ENCODE peak calls at places on chromosome 7, in eight cellular contexts. W is memory B cell; U is stimulated activated CD4-positive, alpha-beta T cell treated with anti-CD3 and anti-CD28 coated beads, Interleukin-15, amount 100 ng/mL, for 1 hour; N is stimulated activated naive CD8-positive, alpha-beta T cell treated with anti-CD3 and anti-CD28 coated beads, Interleukin-15, Interleukin-2, amounts not matched to agents 100 U/mL and 50 U/mL, for 24 hours; Q is SIG-M5; H is stimulated activated CD8-positive, alpha-beta memory T cell treated with anti-CD3 and anti-CD28 coated beads, Interleukin-15, amount 100 ng/mL, for 1 hour; L is endodermal cell; M is HEK293T. V is an unnamed sample.

GRCh38 chr7:70098133-70098561 is 499.9 kb downstream of the AUTS2 start:
- DNase-seq in W (no peak), U (no peak), Q (no peak), H (no peak), M (peak; percentile 53), N (no peak), L (no peak), V (no peak)

GRCh38 chr7:16695621-16696237 is 49.7 kb downstream of the BZW2 start:
- DNase-seq in N (no peak), H (no peak), W (peak; percentile 23), L (peak; percentile 73), M (peak; percentile 42), Q (no peak), U (no peak), V (no peak)

GRCh38 chr7:112538859-112539258 is 58.1 kb downstream of the LSMEM1 start:
- DNase-seq in W (no peak), H (no peak), L (no peak), Q (no peak), U (no peak), N (no peak), M (no peak), V (no peak)

GRCh38 chr7:98619450-98620321 is 2.6 kb downstream of the NPTX2 start:
- DNase-seq in Q (no peak), N (no peak), L (peak; percentile 70), H (no peak), M (no peak), W (no peak), U (no peak), V (no peak)

GRCh38 chr7:47826754-47827153 is 121.5 kb downstream of the PKD1L1 start:
- DNase-seq in U (no peak), H (no peak), L (peak; percentile 8), W (no peak), Q (no peak), N (no peak), M (no peak), V (no peak)

GRCh38 chr7:23373151-23374004 is 74.2 kb downstream of the MALSU1 start:
- DNase-seq in L (no peak), M (no peak), Q (no peak), H (no peak), W (peak; percentile 49), N (peak; percentile 60), U (peak; percentile 17), V (no peak)

GRCh38 chr7:132065193-132065972 is 509.0 kb upstream of the PODXL start:
- DNase-seq in L (no peak), H (no peak), U (no peak), W (no peak), Q (no peak), M (no peak), N (no peak), V (no peak)

GRCh38 chr7:118312966-118313365 is 88.5 kb downstream of the ANKRD7 start:
- DNase-seq in L (no peak), H (no peak), N (no peak), Q (no peak), U (no peak), M (no peak), W (no peak), V (no peak)

GRCh38 chr7:27235387-27236052 is 7.1 kb upstream of the EVX1 start:
- DNase-seq in U (no peak), L (peak; percentile 92), N (peak; percentile 48), Q (no peak), W (no peak), H (no peak), M (peak; percentile 80), V (no peak)

GRCh38 chr7:135901585-135902540 is 75.3 kb downstream of the MTPN start:
- DNase-seq in W (no peak), N (no peak), U (no peak), H (no peak), L (no peak), M (no peak), Q (no peak), V (no peak)

GRCh38 chr7:16891874-16892620 is 10.3 kb upstream of the AGR3 start:
- DNase-seq in M (no peak), H (no peak), Q (no peak), W (no peak), N (no peak), U (no peak), L (no peak), V (no peak)

GRCh38 chr7:88090671-88091070 is 129.2 kb downstream of the SRI start:
- DNase-seq in L (no peak), U (no peak), Q (no peak), M (no peak), N (no peak), W (no peak), H (no peak), V (no peak)

GRCh38 chr7:141221007-141221612 is 147.2 kb downstream of the TMEM178B start:
- DNase-seq in M (no peak), L (peak; percentile 77), H (no peak), N (no peak), Q (no peak), U (no peak), W (no peak), V (no peak)

GRCh38 chr7:104982773-104983619 is 31.0 kb upstream of the KMT2E start:
- DNase-seq in Q (no peak), H (no peak), M (no peak), W (no peak), L (no peak), U (no peak), N (no peak), V (no peak)

GRCh38 chr7:71705217-71705616 is 573.3 kb downstream of the GALNT17 start:
- DNase-seq in Q (no peak), U (no peak), M (no peak), W (no peak), N (no peak), L (no peak), H (no peak), V (no peak)

GRCh38 chr7:24920702-24921679 is 59.0 kb downstream of the OSBPL3 start:
- DNase-seq in H (no peak), U (no peak), M (no peak), L (no peak), Q (no peak), W (no peak), N (no peak), V (no peak)

GRCh38 chr7:39614299-39614698 is 9.1 kb upstream of the RALA start:
- DNase-seq in L (no peak), H (no peak), W (no peak), M (no peak), U (no peak), Q (no peak), N (no peak), V (no peak)

GRCh38 chr7:146791344-146792300 is 675.0 kb downstream of the CNTNAP2 start:
- DNase-seq in W (no peak), H (no peak), L (peak; percentile 61), N (no peak), M (no peak), Q (no peak), U (no peak), V (no peak)

GRCh38 chr7:106592282-106593027 is 68.5 kb downstream of the CCDC71L start:
- DNase-seq in N (no peak), W (no peak), M (no peak), Q (no peak), H (no peak), L (no peak), U (no peak), V (no peak)

GRCh38 chr7:82343-83155 is 109.8 kb upstream of the FAM20C start:
- DNase-seq in W (no peak), Q (no peak), H (no peak), M (no peak), N (no peak), L (peak; percentile 85), U (no peak), V (no peak)

GRCh38 chr7:92534572-92534971 is 6.0 kb downstream of the RBM48 start:
- DNase-seq in H (no peak), U (no peak), L (no peak), M (no peak), Q (no peak), N (no peak), W (no peak), V (no peak)

GRCh38 chr7:143382791-143383641 is 1.9 kb downstream of the ZYX start:
- DNase-seq in U (no peak), M (no peak), Q (no peak), W (no peak), L (peak; percentile 43), H (no peak), N (no peak), V (no peak)

GRCh38 chr7:111108526-111108925 is 17.6 kb downstream of the LRRN3 start:
- DNase-seq in N (no peak), H (no peak), W (no peak), U (no peak), Q (no peak), M (no peak), L (no peak), V (no peak)

GRCh38 chr7:36937754-36938551 is 213.7 kb upstream of the AOAH start:
- DNase-seq in H (no peak), L (no peak), W (no peak), Q (no peak), M (no peak), U (no peak), N (no peak), V (no peak)

GRCh38 chr7:22662490-22663145 is 64.4 kb upstream of the IL6 start:
- DNase-seq in W (no peak), M (no peak), L (no peak), U (no peak), N (no peak), Q (no peak), H (no peak), V (no peak)

GRCh38 chr7:121561717-121562116 is 165.6 kb upstream of the FAM3C start:
- DNase-seq in N (no peak), L (no peak), H (no peak), W (no peak), M (no peak), Q (no peak), U (no peak), V (no peak)

GRCh38 chr7:99563650-99564049 is 5.2 kb downstream of the ZNF655 start:
- DNase-seq in W (no peak), U (no peak), H (no peak), Q (no peak), L (peak; percentile 56), N (no peak), M (no peak), V (no peak)

GRCh38 chr7:47896809-47897423 is 51.4 kb downstream of the PKD1L1 start:
- DNase-seq in N (no peak), M (no peak), Q (no peak), U (no peak), W (no peak), H (no peak), L (peak; percentile 83), V (no peak)

GRCh38 chr7:122970740-122971725 is 24.5 kb downstream of the TAS2R16 start:
- DNase-seq in N (no peak), Q (no peak), L (no peak), U (no peak), W (no peak), H (no peak), M (no peak), V (no peak)

GRCh38 chr7:141073641-141074161 is at the start of gene TMEM178B:
- DNase-seq in W (peak; percentile 5), H (no peak), M (peak; percentile 60), L (peak; percentile 83), U (no peak), N (peak; percentile 30), Q (no peak), V (no peak)

GRCh38 chr7:1920266-1920681 is 250.2 kb downstream of the ELFN1 start:
- DNase-seq in Q (no peak), H (no peak), N (peak; percentile 36), W (peak; percentile 20), L (no peak), U (no peak), M (no peak), V (no peak)

GRCh38 chr7:150854066-150855000 is 2.0 kb downstream of the AOC1 start:
- DNase-seq in U (no peak), M (no peak), Q (no peak), W (no peak), N (no peak), L (no peak), H (no peak), V (no peak)

V was measured in esophagus squamous epithelium.